ENCODE peak calls at places on chromosomes 11 and 22, in eight cellular contexts. A, E, Q, T, L, X, H and O are unnamed samples.

GRCh38 chr11:47335733-47336132 is 16.8 kb downstream of the MYBPC3 start:
- DNase-seq in X (no peak), A (no peak), E (no peak), L (no peak), T (no peak), H (no peak), Q (no peak), O (no peak)

GRCh38 chr11:44333271-44334218 is 23.6 kb upstream of the ALX4 start:
- DNase-seq in L (no peak), A (no peak), X (no peak), E (no peak), T (no peak), Q (no peak), H (peak; percentile 61), O (no peak)

GRCh38 chr22:50730941-50731661 is 6.9 kb upstream of the ACR start:
- DNase-seq in T (no peak), Q (no peak), X (no peak), A (no peak), L (no peak), H (peak; percentile 22), E (no peak), O (no peak)

GRCh38 chr11:85810521-85810870 is 445 bp downstream of the SYTL2 start:
- DNase-seq in L (no peak), T (no peak), E (no peak), A (no peak), Q (no peak), X (no peak), H (no peak), O (no peak)

GRCh38 chr11:122874991-122875390 is 7.6 kb upstream of the JHY start:
- DNase-seq in H (no peak), Q (no peak), T (no peak), A (no peak), X (no peak), L (no peak), E (no peak), O (no peak)

GRCh38 chr11:62012451-62013265 is 45.2 kb upstream of the FTH1 start:
- DNase-seq in H (peak; percentile 75), Q (peak; percentile 93), A (peak; percentile 94), X (no peak), E (peak; percentile 28), L (peak; percentile 21), T (no peak), O (no peak)

GRCh38 chr11:125939081-125939521 is 6.7 kb upstream of the VSIG10L2 start:
- DNase-seq in Q (no peak), E (no peak), A (no peak), T (no peak), H (no peak), X (no peak), L (no peak), O (no peak)

GRCh38 chr22:23856721-23857605 is 712 bp upstream of the SLC2A11 start:
- DNase-seq in T (peak; percentile 47), A (no peak), H (peak; percentile 40), X (peak; percentile 41), Q (peak; percentile 50), E (peak; percentile 31), L (no peak), O (no peak)

GRCh38 chr11:75376175-75376574 is 23.1 kb upstream of the RPS3 start:
- DNase-seq in A (peak; percentile 15), Q (no peak), E (no peak), T (no peak), X (no peak), L (no peak), H (no peak), O (no peak)
- TF ChIP-seq CTCF in A (peak; percentile 49), Q (no peak), E (peak; percentile 15), T (no peak), X (no peak), L (no peak), H (no peak), O (no peak)

DNA sequence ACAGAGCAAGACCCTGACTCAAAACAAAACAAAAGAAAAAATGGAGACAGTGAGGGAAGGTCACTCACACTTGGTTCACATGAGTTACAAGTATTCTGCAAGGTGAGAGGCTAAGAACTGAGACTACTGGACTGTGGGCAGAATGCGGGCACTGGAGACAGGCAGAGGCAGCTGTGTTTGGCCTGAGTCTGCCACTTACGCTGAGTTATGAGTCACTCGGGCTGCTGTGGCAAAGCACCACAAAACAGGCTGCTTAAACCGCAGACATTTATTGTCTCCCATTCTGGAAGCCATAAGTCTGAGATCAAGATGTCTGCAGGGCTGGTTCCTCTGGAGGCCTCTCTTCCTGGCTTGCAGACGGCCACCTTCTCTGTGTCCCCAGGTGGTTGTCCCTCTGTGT is 122.8 kb downstream of the SHANK2 start:
- DNase-seq in A (no peak), E (no peak), H (no peak), X (no peak), Q (no peak), L (peak; percentile 67), T (no peak), O (no peak)
- TF ChIP-seq CTCF in A (no peak), E (no peak), H (no peak), X (no peak), Q (no peak), L (no peak), T (no peak), O (no peak)

DNA sequence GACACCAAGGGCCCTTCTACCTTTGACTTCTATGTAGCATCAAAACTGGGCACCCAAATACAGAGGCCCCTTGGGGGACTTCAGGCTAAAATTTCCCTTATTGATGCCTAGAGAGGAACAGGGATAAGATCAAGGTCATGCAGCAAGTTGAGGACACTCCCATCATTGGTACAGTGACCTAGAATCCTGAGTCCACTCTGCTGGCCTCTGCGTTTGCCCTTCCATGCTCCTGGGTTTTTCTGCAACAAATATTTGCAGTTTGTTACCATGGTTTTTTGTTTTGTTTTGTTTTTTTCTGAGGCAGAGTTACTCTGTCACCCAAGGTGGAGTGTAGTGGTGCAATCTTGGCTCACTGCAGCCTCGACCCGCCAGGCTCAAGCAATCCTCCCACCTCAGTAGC is 64.2 kb downstream of the THAP12 start:
- DNase-seq in H (no peak), T (no peak), L (no peak), E (no peak), Q (no peak), X (no peak), A (no peak), O (no peak)
- TF ChIP-seq CTCF in H (no peak), T (no peak), L (no peak), E (no peak), Q (no peak), X (no peak), A (no peak), O (no peak)

GRCh38 chr11:65541093-65542010 is 16.5 kb downstream of the SCYL1 start:
- DNase-seq in Q (no peak), L (no peak), H (no peak), E (no peak), A (peak; percentile 72), T (peak; percentile 25), X (no peak), O (no peak)
- TF ChIP-seq CTCF in Q (no peak), L (no peak), H (no peak), E (no peak), A (no peak), T (no peak), X (no peak), O (no peak)

DNA sequence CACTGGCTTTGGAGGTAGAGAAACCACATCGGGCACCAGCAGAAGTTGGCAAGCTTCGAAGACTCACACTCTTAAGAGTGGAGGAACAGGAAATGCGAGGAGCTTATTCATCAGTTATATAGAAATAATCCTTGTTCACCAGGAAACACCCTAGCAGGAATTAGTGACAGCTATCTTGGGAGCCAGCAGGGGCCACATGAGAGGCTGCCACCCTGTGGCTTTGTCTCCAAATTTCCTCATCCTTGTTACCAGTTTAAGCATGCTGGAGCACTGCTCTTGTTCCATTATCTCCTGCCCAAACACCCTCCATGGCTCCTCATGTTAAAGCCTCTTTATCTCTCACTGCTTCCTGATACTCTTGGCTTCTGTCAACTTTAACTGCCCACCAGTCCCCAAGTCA is 131.0 kb downstream of the PLEKHA7 start:
- DNase-seq in H (peak; percentile 20), T (no peak), E (no peak), A (peak; percentile 94), L (peak; percentile 44), Q (no peak), X (no peak), O (no peak)
- TF ChIP-seq CTCF in H (no peak), T (no peak), E (peak; percentile 16), A (peak; percentile 69), L (no peak), Q (peak; percentile 39), X (no peak), O (no peak)

DNA sequence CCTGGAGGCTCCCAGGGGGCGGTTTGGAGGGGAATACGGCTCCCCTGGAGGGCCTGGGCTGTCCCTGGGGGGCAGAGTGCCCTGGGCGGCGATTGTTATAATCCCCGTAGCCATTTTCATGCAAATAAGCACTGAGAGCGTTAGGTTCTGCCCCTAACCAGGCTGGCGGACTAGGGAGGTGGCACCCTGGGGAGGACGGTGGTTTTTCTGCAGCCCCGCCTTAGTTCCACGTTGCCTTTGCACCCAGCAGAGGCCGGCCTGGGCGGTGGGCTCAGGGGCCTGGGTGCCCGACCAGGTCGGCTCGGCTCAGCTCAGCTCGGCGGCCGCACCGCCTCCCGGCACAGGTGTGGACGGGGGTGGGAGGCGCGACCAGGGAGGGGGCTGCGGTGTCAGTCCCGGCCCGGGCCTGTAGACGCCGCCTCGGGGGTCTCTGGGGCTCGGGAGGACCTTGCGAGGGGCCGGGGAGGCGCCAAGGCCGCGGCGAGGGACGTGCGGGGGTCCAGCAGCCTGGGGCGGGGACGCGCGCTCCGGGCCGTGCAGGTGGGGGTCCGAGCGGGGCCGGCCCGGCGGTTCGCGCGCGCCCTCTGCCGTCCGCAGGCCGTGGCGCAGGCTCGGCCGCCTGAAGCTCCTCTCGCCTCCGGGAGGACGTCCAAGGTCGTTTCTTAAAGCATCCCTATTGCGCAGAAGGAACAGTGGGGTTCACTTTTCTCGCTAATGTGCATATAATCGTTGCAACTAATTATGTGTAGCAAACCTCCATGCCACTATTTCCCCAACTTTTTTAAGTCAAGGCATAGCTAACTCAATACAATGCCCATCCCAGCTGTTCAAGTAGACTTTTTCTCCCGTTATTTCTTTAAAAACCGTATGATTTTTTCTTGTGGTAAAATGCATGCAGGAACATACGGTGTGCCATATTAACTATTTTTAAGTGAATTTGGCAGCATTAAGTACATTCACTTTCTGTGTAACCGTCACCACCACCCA is 2.5 kb upstream of the DUSP8 start:
- DNase-seq in X (peak; percentile 62), H (peak; percentile 33), Q (no peak), A (peak; percentile 59), E (peak; percentile 49), T (peak; percentile 46), L (peak; percentile 51), O (peak; percentile 88)
- TF ChIP-seq CTCF in X (peak; percentile 92), H (peak; percentile 53), Q (peak; percentile 63), A (peak; percentile 60), E (peak; percentile 54), T (peak; percentile 80), L (peak; percentile 96), O (peak; percentile 95)

DNA sequence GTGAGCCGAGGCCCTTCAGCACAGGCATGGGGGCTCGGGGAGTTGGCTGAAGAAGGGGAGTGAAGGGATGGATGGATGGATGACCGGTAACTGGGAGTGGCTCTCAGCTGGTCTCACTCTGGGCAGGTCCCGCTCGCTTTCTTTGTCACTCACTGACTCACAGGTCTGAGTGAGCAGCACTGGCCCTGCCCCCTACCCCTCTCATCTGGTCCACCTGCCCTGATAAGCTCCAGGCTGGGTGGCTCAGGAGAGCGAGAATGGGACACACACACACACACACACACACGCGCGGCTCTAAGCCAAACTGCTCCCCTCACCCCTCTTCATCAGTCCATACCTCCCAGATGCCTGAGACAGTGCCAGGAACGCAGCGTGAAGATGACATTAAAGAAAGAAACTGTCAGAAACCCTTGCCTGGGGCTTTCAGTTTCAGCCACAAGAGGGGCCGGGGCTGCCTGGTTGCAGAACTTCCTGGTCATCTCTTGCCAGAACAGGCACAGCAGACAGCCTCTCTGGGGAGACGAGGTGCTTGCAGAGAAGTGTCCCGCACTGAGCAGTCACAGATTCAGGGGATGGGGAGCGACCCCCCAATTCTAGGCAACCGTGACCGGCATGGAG is 16.5 kb upstream of the SHISAL1 start:
- DNase-seq in X (no peak), Q (no peak), L (no peak), A (peak; percentile 61), H (no peak), T (peak; percentile 79), E (no peak), O (peak; percentile 85)
- TF ChIP-seq CTCF in X (no peak), Q (no peak), L (no peak), A (no peak), H (no peak), T (no peak), E (peak; percentile 1), O (no peak)